ENCODE peak calls at places on chromosomes 11 and 22, in eight cellular contexts. O, P, R, K, Z, A, V and J are unnamed samples.

GRCh38 chr22:22816171-22816514 is 71.5 kb upstream of the IGLL5 start:
- DNase-seq in O (no peak), Z (no peak), R (no peak), P (no peak), V (no peak), K (no peak), A (no peak), J (no peak)

GRCh38 chr11:65613091-65613928 is 711 bp downstream of the MAP3K11 start:
- DNase-seq in O (peak; percentile 45), R (no peak), Z (peak; percentile 59), A (no peak), K (peak; percentile 75), V (peak; percentile 57), P (no peak), J (no peak)

GRCh38 chr11:102783720-102784119 is 3.3 kb upstream of the MMP10 start:
- DNase-seq in R (no peak), Z (no peak), A (peak; percentile 78), K (no peak), O (no peak), V (no peak), P (no peak), J (no peak)

GRCh38 chr11:19076744-19077589 is 16.4 kb upstream of the MRGPRX2 start:
- DNase-seq in R (peak; percentile 35), P (peak; percentile 34), K (peak; percentile 61), O (peak; percentile 65), V (peak; percentile 83), Z (peak; percentile 19), A (peak; percentile 80), J (no peak)

GRCh38 chr11:8729837-8730696 is 47.5 kb downstream of the RPL27A start:
- DNase-seq in R (no peak), K (peak; percentile 57), V (no peak), O (no peak), Z (no peak), P (no peak), A (no peak), J (peak; percentile 59)

GRCh38 chr11:47002366-47002765 is 65.8 kb downstream of the CSTPP1 start:
- DNase-seq in O (no peak), A (no peak), V (peak; percentile 54), R (no peak), Z (no peak), K (no peak), P (no peak), J (no peak)

GRCh38 chr22:35258144-35258988 is 1.1 kb downstream of the HMGXB4 start:
- DNase-seq in O (peak; percentile 85), K (no peak), Z (no peak), A (no peak), V (peak; percentile 68), P (no peak), R (peak; percentile 33), J (no peak)

GRCh38 chr22:38397189-38398097 is 57.6 kb downstream of the KCNJ4 start:
- DNase-seq in P (peak; percentile 64), K (no peak), A (no peak), V (peak; percentile 57), R (peak; percentile 11), O (peak; percentile 87), Z (peak; percentile 41), J (peak; percentile 76)

GRCh38 chr11:134330611-134331564 is 900 bp upstream of the GLB1L2 start:
- DNase-seq in R (no peak), Z (no peak), K (no peak), V (no peak), P (no peak), O (peak; percentile 59), A (no peak), J (no peak)

GRCh38 chr22:47155912-47156311 is 393.5 kb downstream of the TBC1D22A start:
- DNase-seq in Z (no peak), V (no peak), A (no peak), P (no peak), K (no peak), O (no peak), R (no peak), J (no peak)

GRCh38 chr11:68911731-68912130 is 8.0 kb downstream of the IGHMBP2 start:
- DNase-seq in K (no peak), A (no peak), P (no peak), Z (no peak), R (no peak), V (no peak), O (no peak), J (no peak)

GRCh38 chr22:43925433-43926348 is 2.1 kb downstream of the PNPLA3 start:
- DNase-seq in P (no peak), Z (no peak), R (peak; percentile 48), V (no peak), A (no peak), O (peak; percentile 94), K (peak; percentile 65), J (no peak)

GRCh38 chr22:43926349-43926710 is 2.7 kb downstream of the PNPLA3 start:
- DNase-seq in Z (no peak), O (no peak), P (no peak), K (no peak), R (no peak), A (no peak), V (no peak), J (no peak)

GRCh38 chr22:43922123-43922522 is 1.5 kb upstream of the PNPLA3 start:
- DNase-seq in O (peak; percentile 24), R (no peak), V (no peak), P (no peak), K (no peak), A (peak; percentile 76), Z (no peak), J (no peak)

GRCh38 chr22:43923191-43923590 is 414 bp upstream of the PNPLA3 start:
- DNase-seq in Z (no peak), V (no peak), O (no peak), K (no peak), P (no peak), R (no peak), A (no peak), J (no peak)

GRCh38 chr22:43923631-43924548 is at the start of gene PNPLA3:
- DNase-seq in A (peak; percentile 73), V (no peak), P (peak; percentile 92), R (peak; percentile 88), K (peak; percentile 92), Z (peak; percentile 86), O (peak; percentile 98), J (peak; percentile 80)
- H3K4me3 ChIP-seq in A (peak within 1 kb of the TSS; percentile 67), V (no peak within 1 kb of the TSS), P (peak within 1 kb of the TSS; percentile 63), R (peak within 1 kb of the TSS; percentile 75), K (peak within 1 kb of the TSS; percentile 71), Z (peak within 1 kb of the TSS; percentile 43), O (peak within 1 kb of the TSS; percentile 66), J (peak within 1 kb of the TSS; percentile 46)

GRCh38 chr22:27809700-27810365 is 8.3 kb upstream of the MN1 start:
- DNase-seq in Z (peak; percentile 15), K (no peak), V (no peak), O (no peak), R (no peak), A (no peak), P (no peak), J (no peak)

GRCh38 chr22:27808730-27809129 is 7.2 kb upstream of the MN1 start:
- DNase-seq in K (no peak), V (no peak), P (no peak), Z (no peak), A (no peak), O (no peak), R (no peak), J (no peak)

GRCh38 chr22:27811778-27812177 is 10.2 kb upstream of the MN1 start:
- DNase-seq in V (no peak), R (no peak), Z (no peak), O (no peak), A (no peak), K (no peak), P (no peak), J (no peak)

GRCh38 chr22:27809226-27809625 is 7.7 kb upstream of the MN1 start:
- DNase-seq in O (no peak), V (no peak), P (no peak), K (no peak), R (no peak), A (no peak), Z (peak; percentile 15), J (no peak)

GRCh38 chr22:27810566-27810965 is 9.0 kb upstream of the MN1 start:
- DNase-seq in Z (peak; percentile 81), R (peak; percentile 45), V (no peak), A (no peak), O (peak; percentile 42), P (peak; percentile 61), K (peak; percentile 89), J (peak; percentile 95)
- H3K4me3 ChIP-seq in Z (no peak overlapping the region), R (no peak overlapping the region), V (no peak overlapping the region), A (no peak overlapping the region), O (no peak overlapping the region), P (no peak overlapping the region), K (peak overlapping the region; percentile 9), J (no peak overlapping the region)

DNA sequence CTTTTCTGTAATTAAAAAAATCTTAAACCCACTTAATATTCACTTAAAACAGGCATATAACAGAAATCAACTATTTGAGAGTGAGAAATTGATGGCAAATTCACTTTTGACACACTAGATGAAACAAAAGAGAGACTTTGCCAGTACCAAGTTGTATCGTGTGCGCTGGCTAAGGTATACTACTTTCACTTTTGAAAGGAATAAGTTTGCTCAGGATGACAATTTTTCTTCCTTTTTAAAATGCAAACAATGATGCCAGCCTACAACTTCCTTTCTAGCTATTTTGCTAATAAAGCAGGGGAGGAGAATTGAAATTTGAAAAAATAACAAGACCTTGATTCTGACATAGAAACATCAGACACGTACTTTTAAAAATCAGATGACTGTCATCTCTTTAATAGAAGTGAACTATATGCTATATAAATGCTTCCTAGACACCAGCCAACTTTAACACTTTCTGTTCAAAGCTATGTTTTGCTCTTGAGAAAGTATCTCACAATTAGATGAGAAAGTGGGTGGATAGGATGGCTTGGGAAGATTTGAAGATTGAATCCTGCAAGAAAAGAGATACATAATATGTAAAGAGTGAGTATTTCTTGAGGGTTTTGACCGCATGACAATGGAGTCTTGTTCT is 41.6 kb upstream of the BLID start:
- DNase-seq in O (no peak), Z (no peak), K (no peak), P (no peak), V (no peak), R (peak; percentile 57), A (no peak), J (no peak)
- H3K4me3 ChIP-seq in O (no peak overlapping the region), Z (peak overlapping the region; percentile 43), K (peak overlapping the region; percentile 73), P (no peak overlapping the region), V (peak overlapping the region; percentile 54), R (peak overlapping the region; percentile 43), A (no peak overlapping the region), J (peak overlapping the region; percentile 47)

GRCh38 chr11:128327274-128327673 is 260.1 kb downstream of the ETS1 start:
- DNase-seq in R (no peak), O (no peak), P (no peak), A (no peak), V (no peak), Z (no peak), K (no peak), J (no peak)

GRCh38 chr11:128331317-128331716 is 256.0 kb downstream of the ETS1 start:
- DNase-seq in P (no peak), V (no peak), R (no peak), A (no peak), K (no peak), Z (no peak), O (no peak), J (no peak)

GRCh38 chr11:128330203-128330602 is 257.2 kb downstream of the ETS1 start:
- DNase-seq in Z (no peak), K (no peak), V (no peak), O (no peak), A (no peak), P (no peak), R (no peak), J (no peak)

GRCh38 chr11:128326791-128327190 is 260.6 kb downstream of the ETS1 start:
- DNase-seq in Z (no peak), A (no peak), K (no peak), O (no peak), V (no peak), R (no peak), P (no peak), J (no peak)

GRCh38 chr11:128328955-128329551 is 258.3 kb downstream of the ETS1 start:
- DNase-seq in K (no peak), A (no peak), R (no peak), V (no peak), Z (peak; percentile 58), P (peak; percentile 64), O (no peak), J (no peak)
- H3K4me3 ChIP-seq in K (no peak overlapping the region), A (no peak overlapping the region), R (no peak overlapping the region), V (no peak overlapping the region), Z (no peak overlapping the region), P (no peak overlapping the region), O (no peak overlapping the region), J (no peak overlapping the region)